ENCODE peak calls at places on chromosomes 13 and 19, in five cellular contexts. One of them, this sample, is unnamed.
A peak's percentile ranks its signal among the peaks of the same experiment; 100 is the strongest.

GRCh38 chr13:31122143-31122542 is 39.6 kb downstream of the HSPH1 start:
- DNase-seq in CD4-positive, alpha-beta T cell: no peak
- DNase-seq in Panc1: no peak
- DNase-seq in mesenchymal stem cell: no peak
- DNase-seq in thyroid gland: no peak
- DNase-seq in this sample: no peak

GRCh38 chr13:40389081-40389641 is 277.3 kb downstream of the FOXO1 start:
- DNase-seq in mesenchymal stem cell: no peak
- DNase-seq in CD4-positive, alpha-beta T cell: no peak
- DNase-seq in thyroid gland: peak; percentile 13
- DNase-seq in Panc1: no peak
- DNase-seq in this sample: no peak

GRCh38 chr13:49210669-49211068 is 9.5 kb upstream of the MLNR start:
- DNase-seq in Panc1: no peak
- DNase-seq in thyroid gland: no peak
- DNase-seq in mesenchymal stem cell: no peak
- DNase-seq in CD4-positive, alpha-beta T cell: no peak
- DNase-seq in this sample: no peak

GRCh38 chr19:47821460-47822020 is at the start of gene CRX:
- DNase-seq in thyroid gland: no peak
- DNase-seq in Panc1: no peak
- DNase-seq in mesenchymal stem cell: no peak
- DNase-seq in CD4-positive, alpha-beta T cell: no peak
- DNase-seq in this sample: no peak

GRCh38 chr13:100630564-100630963 is 42.0 kb upstream of the GGACT start:
- DNase-seq in thyroid gland: no peak
- DNase-seq in mesenchymal stem cell: no peak
- DNase-seq in Panc1: no peak
- DNase-seq in CD4-positive, alpha-beta T cell: no peak
- DNase-seq in this sample: no peak

GRCh38 chr19:18763674-18764590 is 27.2 kb downstream of the COMP start:
- DNase-seq in CD4-positive, alpha-beta T cell: no peak
- DNase-seq in thyroid gland: peak; percentile 90
- DNase-seq in mesenchymal stem cell: no peak
- DNase-seq in Panc1: no peak
- DNase-seq in this sample: peak; percentile 99

GRCh38 chr13:36130542-36131214 is 504 bp downstream of the DCLK1 start:
- DNase-seq in CD4-positive, alpha-beta T cell: no peak
- DNase-seq in thyroid gland: peak; percentile 40
- DNase-seq in mesenchymal stem cell: no peak
- DNase-seq in Panc1: no peak
- DNase-seq in this sample: peak; percentile 54

GRCh38 chr19:343941-344624 is 513 bp downstream of the MIER2 start:
- DNase-seq in Panc1: no peak
- DNase-seq in thyroid gland: peak; percentile 7
- DNase-seq in mesenchymal stem cell: peak; percentile 54
- DNase-seq in CD4-positive, alpha-beta T cell: peak; percentile 11
- DNase-seq in this sample: no peak

GRCh38 chr19:55958356-55958755 is 10.7 kb downstream of the NLRP8 start:
- DNase-seq in CD4-positive, alpha-beta T cell: no peak
- DNase-seq in mesenchymal stem cell: no peak
- DNase-seq in Panc1: peak; percentile 57
- DNase-seq in thyroid gland: no peak
- DNase-seq in this sample: peak; percentile 32

GRCh38 chr13:44174769-44175425 is 198.7 kb upstream of the SERP2 start:
- DNase-seq in Panc1: no peak
- DNase-seq in CD4-positive, alpha-beta T cell: no peak
- DNase-seq in mesenchymal stem cell: peak; percentile 74
- DNase-seq in thyroid gland: peak; percentile 2
- DNase-seq in this sample: peak; percentile 7

GRCh38 chr19:33405491-33406461 is 32.3 kb downstream of the CEBPG start:
- DNase-seq in thyroid gland: no peak
- DNase-seq in mesenchymal stem cell: no peak
- DNase-seq in Panc1: no peak
- DNase-seq in CD4-positive, alpha-beta T cell: no peak
- DNase-seq in this sample: no peak

GRCh38 chr19:3670258-3670795 is 29.9 kb downstream of the PIP5K1C start:
- DNase-seq in mesenchymal stem cell: peak; percentile 91
- DNase-seq in Panc1: no peak
- DNase-seq in CD4-positive, alpha-beta T cell: no peak
- DNase-seq in thyroid gland: peak; percentile 26
- DNase-seq in this sample: no peak

GRCh38 chr19:41792513-41793413 is 3.6 kb upstream of the CEACAM3 start:
- DNase-seq in mesenchymal stem cell: no peak
- DNase-seq in CD4-positive, alpha-beta T cell: peak; percentile 29
- DNase-seq in thyroid gland: peak; percentile 71
- DNase-seq in Panc1: no peak
- DNase-seq in this sample: peak; percentile 35

GRCh38 chr19:42148270-42148669 is 16.0 kb upstream of the POU2F2 start:
- DNase-seq in Panc1: no peak
- DNase-seq in mesenchymal stem cell: no peak
- DNase-seq in thyroid gland: no peak
- DNase-seq in CD4-positive, alpha-beta T cell: no peak
- DNase-seq in this sample: no peak

GRCh38 chr13:29858231-29858630 is 7.8 kb upstream of the UBL3 start:
- DNase-seq in CD4-positive, alpha-beta T cell: no peak
- DNase-seq in thyroid gland: no peak
- DNase-seq in Panc1: no peak
- DNase-seq in mesenchymal stem cell: no peak
- DNase-seq in this sample: no peak

GRCh38 chr13:112931028-112931934 is 37.7 kb upstream of the MCF2L start:
- DNase-seq in Panc1: no peak
- DNase-seq in mesenchymal stem cell: peak; percentile 73
- DNase-seq in CD4-positive, alpha-beta T cell: no peak
- DNase-seq in thyroid gland: no peak
- DNase-seq in this sample: peak; percentile 28

GRCh38 chr19:45103200-45103624 is 10.2 kb downstream of the PPP1R37 start:
- DNase-seq in thyroid gland: peak; percentile 37
- DNase-seq in mesenchymal stem cell: no peak
- DNase-seq in Panc1: no peak
- DNase-seq in CD4-positive, alpha-beta T cell: peak; percentile 31
- DNase-seq in this sample: no peak

GRCh38 chr19:2507109-2507508 is 31.2 kb downstream of the GADD45B start:
- DNase-seq in CD4-positive, alpha-beta T cell: peak; percentile 12
- DNase-seq in mesenchymal stem cell: peak; percentile 90
- DNase-seq in Panc1: peak; percentile 77
- DNase-seq in thyroid gland: peak; percentile 16
- DNase-seq in this sample: peak; percentile 32

DNA sequence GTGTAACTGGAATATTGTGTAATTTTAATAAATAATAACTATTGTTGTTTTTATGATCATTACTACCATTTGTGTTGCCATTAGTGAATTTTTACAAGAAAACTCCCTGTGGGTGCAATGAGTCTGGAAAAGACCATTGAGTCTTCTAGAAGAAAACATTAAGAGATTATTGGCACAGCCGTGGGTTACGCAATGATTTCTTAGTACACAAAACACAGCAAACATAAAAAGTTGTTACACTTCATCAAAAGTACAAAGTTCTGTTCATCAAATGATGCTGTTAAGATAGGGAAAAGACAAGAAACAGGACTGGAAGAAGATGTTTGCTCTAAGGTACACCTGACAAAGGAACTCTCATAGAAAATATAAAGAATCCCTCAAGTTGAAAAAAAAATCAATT is 41.6 kb downstream of the ZNF331 start:
- DNase-seq in Panc1: no peak
- DNase-seq in mesenchymal stem cell: no peak
- DNase-seq in CD4-positive, alpha-beta T cell: no peak
- DNase-seq in thyroid gland: no peak
- DNase-seq in this sample: no peak
- H3K9me3 ChIP-seq in Panc1: peaks cover 27% of the 10 kb centered on the region
- H3K9me3 ChIP-seq in mesenchymal stem cell: peaks cover 77% of the 10 kb centered on the region
- H3K9me3 ChIP-seq in CD4-positive, alpha-beta T cell: peaks cover 81% of the 10 kb centered on the region
- H3K9me3 ChIP-seq in thyroid gland: no peaks in the 10 kb centered on the region
- H3K9me3 ChIP-seq in this sample: peaks cover 14% of the 10 kb centered on the region

GRCh38 chr19:15860522-15860921 is 37.4 kb downstream of the CYP4F2 start:
- DNase-seq in thyroid gland: no peak
- DNase-seq in mesenchymal stem cell: no peak
- DNase-seq in CD4-positive, alpha-beta T cell: no peak
- DNase-seq in Panc1: no peak
- DNase-seq in this sample: no peak

GRCh38 chr19:15863272-15863671 is 34.6 kb downstream of the CYP4F2 start:
- DNase-seq in CD4-positive, alpha-beta T cell: no peak
- DNase-seq in thyroid gland: no peak
- DNase-seq in mesenchymal stem cell: no peak
- DNase-seq in Panc1: no peak
- DNase-seq in this sample: peak; percentile 24

GRCh38 chr19:15866646-15867045 is 31.2 kb downstream of the CYP4F2 start:
- DNase-seq in thyroid gland: no peak
- DNase-seq in mesenchymal stem cell: no peak
- DNase-seq in CD4-positive, alpha-beta T cell: no peak
- DNase-seq in Panc1: no peak
- DNase-seq in this sample: no peak

GRCh38 chr19:15862444-15862843 is 35.4 kb downstream of the CYP4F2 start:
- DNase-seq in thyroid gland: no peak
- DNase-seq in CD4-positive, alpha-beta T cell: no peak
- DNase-seq in mesenchymal stem cell: no peak
- DNase-seq in Panc1: no peak
- DNase-seq in this sample: no peak

DNA sequence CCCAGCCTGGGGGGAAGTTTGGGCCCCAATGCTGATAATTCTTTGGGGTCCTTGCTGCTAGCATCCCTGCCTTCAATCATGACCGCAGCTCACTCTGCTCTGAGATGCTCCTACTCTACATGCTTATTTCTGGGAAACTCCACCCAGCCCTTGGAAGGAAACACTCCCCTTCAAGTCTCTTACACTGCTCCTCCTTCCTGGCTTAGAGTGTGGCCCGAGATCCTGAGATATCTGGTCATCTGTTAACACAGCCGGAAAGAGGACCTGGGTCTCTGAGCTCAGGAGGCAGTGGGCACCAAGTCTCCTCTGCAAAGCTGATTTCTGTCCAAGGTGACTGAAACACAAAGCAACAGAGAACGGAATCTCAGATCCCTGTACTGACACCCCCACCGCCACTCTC is 33.0 kb downstream of the CYP4F2 start:
- DNase-seq in mesenchymal stem cell: no peak
- DNase-seq in CD4-positive, alpha-beta T cell: no peak
- DNase-seq in thyroid gland: no peak
- DNase-seq in Panc1: no peak
- DNase-seq in this sample: no peak
- H3K9me3 ChIP-seq in mesenchymal stem cell: no peaks in the 10 kb centered on the region
- H3K9me3 ChIP-seq in CD4-positive, alpha-beta T cell: no peaks in the 10 kb centered on the region
- H3K9me3 ChIP-seq in thyroid gland: no peaks in the 10 kb centered on the region
- H3K9me3 ChIP-seq in Panc1: no peaks in the 10 kb centered on the region
- H3K9me3 ChIP-seq in this sample: no peaks in the 10 kb centered on the region

DNA sequence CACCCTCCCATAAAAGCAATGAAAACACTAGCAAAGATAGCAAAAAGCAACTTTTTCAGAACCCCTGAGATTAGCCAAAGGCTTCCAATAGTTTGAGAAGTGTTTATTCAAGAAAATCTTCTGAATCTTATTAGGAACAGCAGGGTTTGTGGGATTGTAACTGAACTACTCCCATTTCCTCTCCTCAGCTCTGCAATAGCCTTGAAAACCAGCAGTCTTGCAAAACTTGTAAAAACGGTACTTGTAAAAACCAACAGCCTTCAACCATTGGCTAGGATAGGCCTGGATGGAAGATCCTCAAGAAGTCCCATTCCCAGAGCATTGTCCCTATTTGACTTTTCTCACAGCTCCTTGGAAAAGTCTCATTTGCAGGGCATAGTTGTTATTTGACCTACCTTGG is 12.1 kb downstream of the RNASEH2B start:
- DNase-seq in Panc1: no peak
- DNase-seq in CD4-positive, alpha-beta T cell: no peak
- DNase-seq in thyroid gland: no peak
- DNase-seq in mesenchymal stem cell: no peak
- DNase-seq in this sample: no peak
- H3K9me3 ChIP-seq in Panc1: peaks cover 30% of the 10 kb centered on the region
- H3K9me3 ChIP-seq in CD4-positive, alpha-beta T cell: peaks cover 31% of the 10 kb centered on the region
- H3K9me3 ChIP-seq in thyroid gland: no peaks in the 10 kb centered on the region
- H3K9me3 ChIP-seq in mesenchymal stem cell: peaks cover 44% of the 10 kb centered on the region
- H3K9me3 ChIP-seq in this sample: peaks cover 42% of the 10 kb centered on the region

GRCh38 chr19:58056861-58057260 is 2.2 kb upstream of the ZNF135 start:
- DNase-seq in Panc1: no peak
- DNase-seq in CD4-positive, alpha-beta T cell: no peak
- DNase-seq in mesenchymal stem cell: no peak
- DNase-seq in thyroid gland: no peak
- DNase-seq in this sample: no peak

GRCh38 chr19:58060231-58060630 is 1.1 kb downstream of the ZNF135 start:
- DNase-seq in CD4-positive, alpha-beta T cell: no peak
- DNase-seq in Panc1: no peak
- DNase-seq in mesenchymal stem cell: no peak
- DNase-seq in thyroid gland: no peak
- DNase-seq in this sample: no peak

GRCh38 chr19:58058428-58058827 is 654 bp upstream of the ZNF135 start:
- DNase-seq in CD4-positive, alpha-beta T cell: no peak
- DNase-seq in mesenchymal stem cell: no peak
- DNase-seq in Panc1: no peak
- DNase-seq in thyroid gland: no peak
- DNase-seq in this sample: no peak

GRCh38 chr19:58059681-58060080 is 599 bp downstream of the ZNF135 start:
- DNase-seq in thyroid gland: no peak
- DNase-seq in mesenchymal stem cell: no peak
- DNase-seq in CD4-positive, alpha-beta T cell: no peak
- DNase-seq in Panc1: no peak
- DNase-seq in this sample: no peak

DNA sequence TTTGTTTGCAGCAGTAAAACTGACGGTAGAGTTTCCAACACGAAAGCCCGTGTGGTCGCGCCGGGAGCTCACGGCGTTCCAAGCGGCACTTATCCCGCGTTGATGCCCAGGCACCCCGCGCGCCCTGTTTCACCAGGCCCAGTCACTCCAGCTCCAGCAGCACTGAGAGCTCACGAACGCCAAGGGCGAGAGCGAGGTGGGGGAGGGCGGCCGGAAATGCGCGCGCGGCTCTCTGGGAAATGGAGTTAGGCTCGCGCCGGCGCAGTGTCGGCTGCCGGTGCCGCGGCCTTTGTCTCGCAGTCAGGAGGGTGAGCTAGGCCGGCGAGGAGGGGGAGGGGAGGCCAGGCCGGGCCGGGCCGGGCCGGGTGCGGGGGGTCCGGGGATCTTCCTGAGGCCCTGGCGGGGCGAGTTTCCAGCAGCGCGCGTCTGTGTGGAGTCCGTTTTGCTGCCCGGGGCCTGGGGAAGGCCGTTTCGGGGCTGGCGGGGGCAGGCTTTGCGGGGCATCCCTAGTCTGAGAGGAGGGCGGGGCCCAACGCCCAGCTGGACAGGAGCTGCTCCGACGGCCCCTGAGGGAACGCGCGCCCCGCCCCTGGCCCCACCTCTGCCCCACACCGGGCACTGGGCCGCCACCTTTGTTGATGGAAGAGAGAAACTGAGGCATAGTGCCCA is at the start of gene ZNF135:
- DNase-seq in Panc1: no peak
- DNase-seq in mesenchymal stem cell: peak; percentile 66
- DNase-seq in CD4-positive, alpha-beta T cell: peak; percentile 35
- DNase-seq in thyroid gland: peak; percentile 96
- DNase-seq in this sample: peak; percentile 19
- H3K9me3 ChIP-seq in Panc1: peaks cover 4% of the 10 kb centered on the region
- H3K9me3 ChIP-seq in mesenchymal stem cell: peaks cover 41% of the 10 kb centered on the region
- H3K9me3 ChIP-seq in CD4-positive, alpha-beta T cell: peaks cover 78% of the 10 kb centered on the region
- H3K9me3 ChIP-seq in thyroid gland: no peaks in the 10 kb centered on the region
- H3K9me3 ChIP-seq in this sample: peaks cover 16% of the 10 kb centered on the region

This sample was measured in MG63.